ENCODE peak calls at places on chromosomes 5 and 9, in four cellular contexts. A, G, X and C are unnamed samples.

GRCh38 chr9:126440938-126441337 is 114.3 kb downstream of the MVB12B start:
- DNase-seq in A (no peak), G (no peak), X (no peak), C (peak; percentile 28)

GRCh38 chr5:64462391-64462790 is 43.4 kb upstream of the RGS7BP start:
- DNase-seq in A (no peak), G (no peak), X (no peak), C (no peak)

GRCh38 chr9:130180516-130180915 is 8.3 kb downstream of the NCS1 start:
- DNase-seq in A (no peak), G (no peak), X (no peak), C (no peak)

GRCh38 chr5:115463985-115464384 is 80.6 kb downstream of the FEM1C start:
- DNase-seq in A (no peak), G (no peak), X (no peak), C (no peak)

GRCh38 chr5:179930788-179931473 is 23.2 kb upstream of the TBC1D9B start:
- DNase-seq in A (no peak), G (no peak), X (no peak), C (no peak)

GRCh38 chr5:112479418-112479817 is 60.3 kb upstream of the EPB41L4A start:
- DNase-seq in A (no peak), G (no peak), X (no peak), C (no peak)

GRCh38 chr5:181189363-181189961 is 15.5 kb downstream of the TRIM7 start:
- DNase-seq in A (no peak), G (no peak), X (no peak), C (no peak)

GRCh38 chr5:61327761-61328753 is 4.0 kb upstream of the ZSWIM6 start:
- DNase-seq in A (no peak), G (no peak), X (no peak), C (no peak)

GRCh38 chr5:42636425-42636824 is 120.2 kb upstream of the CCDC152 start:
- DNase-seq in A (peak; percentile 19), G (no peak), X (peak; percentile 22), C (no peak)

GRCh38 chr9:16704489-16705111 is 165.9 kb downstream of the BNC2 start:
- DNase-seq in A (no peak), G (peak; percentile 14), X (no peak), C (peak; percentile 55)

GRCh38 chr5:127572930-127573329 is 55.5 kb downstream of the PRRC1 start:
- DNase-seq in A (no peak), G (no peak), X (no peak), C (no peak)

GRCh38 chr9:121331992-121332685 is 37.9 kb downstream of the STOM start:
- DNase-seq in A (no peak), G (no peak), X (no peak), C (no peak)

GRCh38 chr5:99169309-99169708 is 240.5 kb upstream of the CHD1 start:
- DNase-seq in A (no peak), G (no peak), X (peak; percentile 8), C (peak; percentile 1)

GRCh38 chr9:108323615-108324014 is 532.2 kb downstream of the ACTL7B start:
- DNase-seq in A (no peak), G (no peak), X (no peak), C (no peak)

GRCh38 chr5:139121120-139121519 is 77.0 kb downstream of the SIL1 start:
- DNase-seq in A (no peak), G (no peak), X (no peak), C (no peak)

GRCh38 chr5:111679611-111680010 is 77.4 kb downstream of the NREP start:
- DNase-seq in A (no peak), G (no peak), X (no peak), C (no peak)

GRCh38 chr5:158727771-158728311 is 371.9 kb downstream of the EBF1 start:
- DNase-seq in A (no peak), G (no peak), X (no peak), C (no peak)

GRCh38 chr9:114754574-114754973 is 51.3 kb downstream of the TNFSF15 start:
- DNase-seq in A (no peak), G (no peak), X (no peak), C (no peak)

GRCh38 chr5:181203842-181204560 is 995 bp downstream of the TRIM7 start:
- DNase-seq in A (peak; percentile 55), G (peak; percentile 73), X (no peak), C (no peak)

DNA sequence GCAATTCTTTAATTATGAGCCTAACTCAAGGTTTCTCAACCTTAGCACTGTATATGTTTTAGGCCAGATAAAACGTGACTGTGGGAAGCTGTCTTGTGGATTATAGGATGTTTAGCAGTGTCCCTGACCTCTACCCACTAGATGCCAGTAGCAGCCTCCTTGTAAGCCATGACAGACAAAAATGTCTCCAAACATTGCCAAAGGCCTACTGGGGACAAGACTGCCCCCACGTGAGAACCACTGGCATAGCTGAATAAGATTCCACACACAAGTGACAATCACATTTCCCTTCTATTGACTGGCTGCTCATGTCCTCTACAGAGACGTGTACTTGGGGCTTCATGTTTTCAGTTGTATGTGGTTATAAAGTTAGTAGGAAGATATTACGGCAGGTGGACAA is 55.4 kb downstream of the GOLM1 start:
- DNase-seq in A (no peak), G (no peak), X (peak; percentile 7), C (no peak)
- TF ChIP-seq YY1 in A (no peak), G (no peak), X (no peak), C (no peak)

GRCh38 chr9:21583628-21584027 is 101.5 kb upstream of the IFNE start:
- DNase-seq in A (no peak), G (no peak), X (no peak), C (no peak)

GRCh38 chr9:21584890-21585289 is 102.8 kb upstream of the IFNE start:
- DNase-seq in A (no peak), G (no peak), X (no peak), C (no peak)

GRCh38 chr9:21579743-21580142 is 97.6 kb upstream of the IFNE start:
- DNase-seq in A (no peak), G (no peak), X (no peak), C (no peak)

GRCh38 chr9:21579209-21579608 is 97.1 kb upstream of the IFNE start:
- DNase-seq in A (no peak), G (no peak), X (no peak), C (no peak)

DNA sequence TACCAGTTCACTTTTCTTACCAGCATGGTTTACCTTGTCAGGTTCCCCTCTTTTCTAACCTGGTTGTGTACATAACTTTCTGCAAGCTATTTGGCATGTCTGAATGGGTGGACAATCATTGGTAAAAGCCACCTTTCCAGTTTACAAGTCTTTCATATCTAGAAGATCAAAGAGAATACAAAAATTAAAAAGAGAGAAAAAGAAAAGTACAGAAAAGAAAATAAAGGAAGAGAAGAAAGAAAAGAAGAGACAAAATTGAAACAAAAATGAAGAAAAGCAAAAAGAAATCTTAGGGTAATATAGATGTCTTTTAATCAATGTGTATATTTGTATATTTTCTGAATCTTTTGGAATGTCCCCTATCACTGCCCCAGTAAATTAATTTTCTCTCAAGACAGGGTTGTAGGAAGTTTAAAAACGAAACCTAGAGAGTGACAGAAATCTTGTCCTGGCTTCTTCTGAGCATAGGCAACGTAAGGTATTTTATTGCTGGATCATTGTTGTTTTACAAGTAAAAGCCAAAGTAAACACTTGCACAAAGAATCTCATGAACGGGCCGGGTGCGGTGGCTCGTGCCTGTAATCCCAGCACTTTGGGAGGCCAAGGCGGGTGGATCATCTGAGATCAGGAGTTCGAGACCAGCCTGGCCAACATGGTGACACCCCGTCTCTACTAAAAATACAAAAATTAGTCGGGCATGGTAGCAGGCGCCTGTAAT is 98.7 kb upstream of the IFNE start:
- DNase-seq in A (no peak), G (no peak), X (no peak), C (no peak)
- TF ChIP-seq YY1 in A (no peak), G (no peak), X (no peak), C (no peak)

DNA sequence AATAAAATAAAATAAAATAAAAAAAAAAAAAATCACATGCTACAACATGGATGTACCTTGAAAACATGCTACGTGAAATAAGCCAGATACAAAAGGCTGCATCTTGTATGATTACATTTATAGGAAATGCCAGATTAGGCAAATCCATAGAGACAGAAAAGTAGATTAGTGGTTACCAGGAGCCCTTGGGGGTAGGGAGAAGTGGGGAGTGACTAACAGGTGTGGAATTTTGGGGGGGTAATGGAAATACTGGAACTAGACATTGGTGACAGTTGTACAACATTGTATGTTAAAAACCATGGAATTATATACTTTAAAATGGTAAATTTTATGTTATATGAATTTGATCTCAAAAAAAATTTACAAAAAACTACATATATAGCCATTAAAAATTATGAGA is 47.3 kb downstream of the SLC1A1 start:
- DNase-seq in A (no peak), G (no peak), X (no peak), C (no peak)
- TF ChIP-seq YY1 in A (no peak), G (no peak), X (no peak), C (no peak)

GRCh38 chr5:80059354-80059980 is 24.3 kb downstream of the THBS4 start:
- DNase-seq in A (no peak), G (no peak), X (no peak), C (no peak)

GRCh38 chr5:80057121-80057520 is 22.0 kb downstream of the THBS4 start:
- DNase-seq in A (no peak), G (no peak), X (no peak), C (no peak)

GRCh38 chr5:80055491-80056170 is 20.5 kb downstream of the THBS4 start:
- DNase-seq in A (no peak), G (no peak), X (no peak), C (no peak)

DNA sequence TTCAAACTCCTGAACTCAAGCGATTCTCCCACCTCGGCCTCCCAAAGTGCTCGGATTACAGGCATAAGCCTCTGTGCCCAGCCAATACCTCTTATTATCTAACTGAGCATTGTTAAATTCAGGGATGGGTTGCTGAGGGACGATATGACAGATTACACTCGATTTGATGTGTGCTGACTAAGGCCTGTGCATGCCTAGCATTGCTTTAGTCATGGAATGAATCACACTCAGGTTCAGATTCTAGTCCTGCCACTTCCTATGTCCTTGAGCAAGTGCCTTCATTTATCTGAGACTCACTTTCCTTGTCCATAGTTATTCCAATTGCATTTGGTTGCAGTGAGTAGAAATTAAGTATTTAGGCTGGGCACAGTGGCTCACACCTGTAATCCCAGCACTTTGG is 19.5 kb downstream of the THBS4 start:
- DNase-seq in A (no peak), G (no peak), X (no peak), C (no peak)
- TF ChIP-seq YY1 in A (no peak), G (no peak), X (no peak), C (no peak)

GRCh38 chr9:135998013-135998380 is 36.8 kb upstream of the UBAC1 start:
- DNase-seq in A (no peak), G (no peak), X (no peak), C (no peak)
- TF ChIP-seq YY1 in A (no peak), G (no peak), X (no peak), C (no peak)